ENCODE peak calls at places on chromosomes 1 and 21, in ten cellular contexts. One of them, this sample, is unnamed.

GRCh38 chr1:27606708-27607238 is 2.8 kb upstream of the AHDC1 start:
- DNase-seq in uterus: no peak
- DNase-seq in fibroblast of lung: peak; percentile 43
- DNase-seq in neural progenitor cell: no peak
- DNase-seq in lower lobe of right lung: no peak
- DNase-seq in endodermal cell: peak; percentile 71
- DNase-seq in colonic mucosa: no peak
- DNase-seq in tibial artery: no peak
- DNase-seq in RWPE2: no peak
- DNase-seq in pancreas: no peak
- DNase-seq in this sample: no peak

GRCh38 chr21:44761011-44761729 is 40.5 kb downstream of the UBE2G2 start:
- DNase-seq in tibial artery: peak; percentile 38
- DNase-seq in fibroblast of lung: no peak
- DNase-seq in pancreas: no peak
- DNase-seq in RWPE2: peak; percentile 59
- DNase-seq in endodermal cell: peak; percentile 87
- DNase-seq in lower lobe of right lung: no peak
- DNase-seq in colonic mucosa: peak; percentile 54
- DNase-seq in neural progenitor cell: peak; percentile 53
- DNase-seq in uterus: no peak
- DNase-seq in this sample: no peak

GRCh38 chr1:93631626-93632365 is 49.8 kb downstream of the BCAR3 start:
- DNase-seq in uterus: no peak
- DNase-seq in fibroblast of lung: no peak
- DNase-seq in colonic mucosa: no peak
- DNase-seq in pancreas: no peak
- DNase-seq in neural progenitor cell: no peak
- DNase-seq in RWPE2: no peak
- DNase-seq in tibial artery: no peak
- DNase-seq in lower lobe of right lung: no peak
- DNase-seq in endodermal cell: no peak
- DNase-seq in this sample: no peak

GRCh38 chr1:11529763-11530730 is 51.1 kb downstream of the DISP3 start:
- DNase-seq in colonic mucosa: no peak
- DNase-seq in endodermal cell: peak; percentile 33
- DNase-seq in fibroblast of lung: no peak
- DNase-seq in lower lobe of right lung: no peak
- DNase-seq in pancreas: no peak
- DNase-seq in neural progenitor cell: no peak
- DNase-seq in uterus: no peak
- DNase-seq in RWPE2: peak; percentile 64
- DNase-seq in tibial artery: peak; percentile 55
- DNase-seq in this sample: peak; percentile 26

GRCh38 chr1:232553809-232554208 is 76.1 kb downstream of the SIPA1L2 start:
- DNase-seq in RWPE2: no peak
- DNase-seq in lower lobe of right lung: no peak
- DNase-seq in uterus: no peak
- DNase-seq in endodermal cell: peak; percentile 18
- DNase-seq in neural progenitor cell: no peak
- DNase-seq in colonic mucosa: no peak
- DNase-seq in pancreas: no peak
- DNase-seq in fibroblast of lung: peak; percentile 75
- DNase-seq in tibial artery: no peak
- DNase-seq in this sample: no peak

GRCh38 chr1:63848764-63849548 is 75.1 kb downstream of the ROR1 start:
- DNase-seq in pancreas: no peak
- DNase-seq in neural progenitor cell: peak; percentile 42
- DNase-seq in tibial artery: no peak
- DNase-seq in lower lobe of right lung: no peak
- DNase-seq in colonic mucosa: no peak
- DNase-seq in RWPE2: no peak
- DNase-seq in endodermal cell: no peak
- DNase-seq in fibroblast of lung: peak; percentile 47
- DNase-seq in uterus: no peak
- DNase-seq in this sample: no peak

GRCh38 chr1:26132825-26133167 is 21.2 kb downstream of the PDIK1L start:
- DNase-seq in fibroblast of lung: no peak
- DNase-seq in uterus: no peak
- DNase-seq in endodermal cell: no peak
- DNase-seq in tibial artery: no peak
- DNase-seq in colonic mucosa: no peak
- DNase-seq in neural progenitor cell: no peak
- DNase-seq in lower lobe of right lung: no peak
- DNase-seq in RWPE2: no peak
- DNase-seq in pancreas: no peak
- DNase-seq in this sample: no peak

GRCh38 chr1:2255420-2256369 is 27.6 kb downstream of the SKI start:
- DNase-seq in tibial artery: no peak
- DNase-seq in fibroblast of lung: peak; percentile 73
- DNase-seq in uterus: no peak
- DNase-seq in RWPE2: no peak
- DNase-seq in pancreas: no peak
- DNase-seq in colonic mucosa: no peak
- DNase-seq in lower lobe of right lung: no peak
- DNase-seq in endodermal cell: no peak
- DNase-seq in neural progenitor cell: no peak
- DNase-seq in this sample: no peak

GRCh38 chr1:59006309-59006698 is 222.5 kb upstream of the JUN start:
- DNase-seq in uterus: no peak
- DNase-seq in tibial artery: no peak
- DNase-seq in colonic mucosa: no peak
- DNase-seq in fibroblast of lung: no peak
- DNase-seq in pancreas: no peak
- DNase-seq in RWPE2: no peak
- DNase-seq in lower lobe of right lung: no peak
- DNase-seq in neural progenitor cell: no peak
- DNase-seq in endodermal cell: peak; percentile 29
- DNase-seq in this sample: no peak

GRCh38 chr1:13651279-13651678 is 48.7 kb upstream of the PRDM2 start:
- DNase-seq in uterus: no peak
- DNase-seq in tibial artery: no peak
- DNase-seq in RWPE2: no peak
- DNase-seq in fibroblast of lung: peak; percentile 17
- DNase-seq in endodermal cell: no peak
- DNase-seq in colonic mucosa: no peak
- DNase-seq in lower lobe of right lung: no peak
- DNase-seq in pancreas: no peak
- DNase-seq in neural progenitor cell: no peak
- DNase-seq in this sample: no peak

GRCh38 chr1:113027449-113027848 is 45.5 kb upstream of the LRIG2 start:
- DNase-seq in RWPE2: no peak
- DNase-seq in endodermal cell: peak; percentile 89
- DNase-seq in fibroblast of lung: no peak
- DNase-seq in lower lobe of right lung: no peak
- DNase-seq in neural progenitor cell: no peak
- DNase-seq in pancreas: no peak
- DNase-seq in uterus: no peak
- DNase-seq in colonic mucosa: no peak
- DNase-seq in tibial artery: no peak
- DNase-seq in this sample: no peak

GRCh38 chr1:113018911-113019310 is 54.1 kb upstream of the LRIG2 start:
- DNase-seq in colonic mucosa: peak; percentile 57
- DNase-seq in uterus: no peak
- DNase-seq in endodermal cell: no peak
- DNase-seq in tibial artery: no peak
- DNase-seq in neural progenitor cell: no peak
- DNase-seq in RWPE2: no peak
- DNase-seq in pancreas: no peak
- DNase-seq in fibroblast of lung: no peak
- DNase-seq in lower lobe of right lung: no peak
- DNase-seq in this sample: no peak

GRCh38 chr1:113027008-113027407 is 46.0 kb upstream of the LRIG2 start:
- DNase-seq in neural progenitor cell: no peak
- DNase-seq in endodermal cell: peak; percentile 48
- DNase-seq in lower lobe of right lung: no peak
- DNase-seq in uterus: no peak
- DNase-seq in fibroblast of lung: no peak
- DNase-seq in tibial artery: no peak
- DNase-seq in colonic mucosa: no peak
- DNase-seq in pancreas: no peak
- DNase-seq in RWPE2: no peak
- DNase-seq in this sample: no peak

DNA sequence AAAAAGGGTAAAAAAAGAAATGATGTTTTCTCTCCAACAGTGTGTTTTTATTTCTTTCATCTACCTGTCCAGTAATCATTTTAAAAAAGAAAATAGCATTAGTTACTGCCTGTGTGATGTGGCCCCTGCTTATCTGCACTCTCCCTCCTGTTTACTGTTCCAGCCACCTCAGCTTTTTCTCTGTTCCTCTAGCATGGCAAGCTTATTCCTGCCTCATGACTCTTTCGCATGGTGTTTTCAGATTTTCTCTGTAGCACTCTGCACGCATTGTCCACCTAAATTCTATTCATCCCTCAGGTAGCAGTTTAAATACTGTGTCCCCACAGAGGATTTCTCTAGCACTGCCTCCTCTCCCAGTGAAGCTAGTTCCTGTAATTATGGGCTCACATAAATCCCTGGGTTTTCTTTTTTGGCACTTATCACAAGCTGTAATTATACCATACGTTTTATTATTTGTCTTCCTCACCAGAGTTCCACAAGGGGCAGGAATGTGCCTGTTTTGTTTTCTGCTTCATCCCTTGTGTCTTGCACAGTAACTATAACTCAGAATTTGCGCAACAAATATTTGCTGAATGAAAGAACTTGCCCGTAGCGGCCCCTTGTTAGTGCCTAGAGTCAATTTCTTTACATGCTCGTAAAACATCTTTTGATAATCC is 51.4 kb upstream of the LRIG2 start:
- DNase-seq in RWPE2: no peak
- DNase-seq in fibroblast of lung: no peak
- DNase-seq in colonic mucosa: peak; percentile 45
- DNase-seq in lower lobe of right lung: no peak
- DNase-seq in tibial artery: no peak
- DNase-seq in pancreas: no peak
- DNase-seq in neural progenitor cell: no peak
- DNase-seq in endodermal cell: no peak
- DNase-seq in uterus: no peak
- DNase-seq in this sample: no peak
- TF ChIP-seq CTCF in RWPE2: peak; percentile 53
- TF ChIP-seq CTCF in fibroblast of lung: no peak
- TF ChIP-seq CTCF in colonic mucosa: no peak
- TF ChIP-seq CTCF in lower lobe of right lung: no peak
- TF ChIP-seq CTCF in tibial artery: no peak
- TF ChIP-seq CTCF in pancreas: no peak
- TF ChIP-seq CTCF in neural progenitor cell: no peak
- TF ChIP-seq CTCF in endodermal cell: no peak
- TF ChIP-seq CTCF in uterus: no peak
- TF ChIP-seq CTCF in this sample: no peak

DNA sequence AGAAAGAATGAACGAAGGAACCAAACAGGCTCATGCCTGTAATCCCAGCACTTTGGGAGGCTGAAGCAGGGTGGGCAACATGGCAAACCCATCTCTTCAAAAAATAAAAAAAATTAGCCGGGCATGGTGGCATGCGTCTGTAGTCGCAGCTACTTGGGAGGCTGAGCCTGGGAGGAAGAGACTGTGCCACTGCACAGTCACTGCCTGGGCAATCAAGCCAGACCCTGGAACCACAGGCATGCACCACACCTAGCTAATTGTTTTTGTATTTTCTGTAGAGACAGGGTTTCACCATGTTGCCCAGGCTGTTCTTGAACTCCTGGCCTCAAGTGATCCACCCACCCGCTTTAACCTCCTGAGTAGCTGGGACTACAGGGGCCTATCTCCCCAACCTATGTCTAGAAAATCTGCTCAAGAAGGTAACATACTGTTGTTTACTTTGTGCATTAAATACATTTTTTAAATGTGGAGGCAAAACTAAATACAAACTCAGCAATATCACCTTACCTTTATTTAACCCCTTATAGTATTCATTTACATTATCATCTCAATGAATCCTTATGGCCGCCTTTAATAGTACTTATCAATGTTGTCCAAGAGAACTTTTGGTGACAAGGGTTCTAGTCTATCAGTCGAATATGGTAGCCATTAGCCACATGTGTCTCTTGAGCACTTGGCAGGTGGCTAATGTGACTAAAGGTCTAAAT is 2.7 kb downstream of the KHDC4 start:
- DNase-seq in fibroblast of lung: peak; percentile 55
- DNase-seq in lower lobe of right lung: peak; percentile 45
- DNase-seq in RWPE2: no peak
- DNase-seq in pancreas: no peak
- DNase-seq in uterus: no peak
- DNase-seq in endodermal cell: no peak
- DNase-seq in tibial artery: no peak
- DNase-seq in neural progenitor cell: no peak
- DNase-seq in colonic mucosa: no peak
- DNase-seq in this sample: no peak
- H3K27ac ChIP-seq in fibroblast of lung: no peak overlapping the region
- H3K27ac ChIP-seq in lower lobe of right lung: no peak overlapping the region
- H3K27ac ChIP-seq in RWPE2: peak overlapping the region; percentile 72
- H3K27ac ChIP-seq in pancreas: no peak overlapping the region
- H3K27ac ChIP-seq in uterus: no peak overlapping the region
- H3K27ac ChIP-seq in endodermal cell: no peak overlapping the region
- H3K27ac ChIP-seq in tibial artery: peak overlapping the region; percentile 18
- H3K27ac ChIP-seq in neural progenitor cell: no peak overlapping the region
- H3K27ac ChIP-seq in colonic mucosa: peak overlapping the region; percentile 46
- H3K27ac ChIP-seq in this sample: no peak overlapping the region

GRCh38 chr1:167120899-167121298 is 27.0 kb downstream of the STYXL2 start:
- DNase-seq in fibroblast of lung: no peak
- DNase-seq in lower lobe of right lung: no peak
- DNase-seq in neural progenitor cell: no peak
- DNase-seq in uterus: no peak
- DNase-seq in pancreas: no peak
- DNase-seq in tibial artery: no peak
- DNase-seq in RWPE2: no peak
- DNase-seq in colonic mucosa: no peak
- DNase-seq in endodermal cell: no peak
- DNase-seq in this sample: no peak
- H3K4me3 ChIP-seq in fibroblast of lung: no peak overlapping the region
- H3K4me3 ChIP-seq in lower lobe of right lung: peak overlapping the region; percentile 51
- H3K4me3 ChIP-seq in neural progenitor cell: peak overlapping the region; percentile 44
- H3K4me3 ChIP-seq in uterus: no peak overlapping the region
- H3K4me3 ChIP-seq in pancreas: peak overlapping the region; percentile 44
- H3K4me3 ChIP-seq in tibial artery: peak overlapping the region; percentile 19
- H3K4me3 ChIP-seq in RWPE2: no peak overlapping the region
- H3K4me3 ChIP-seq in colonic mucosa: peak overlapping the region; percentile 32
- H3K4me3 ChIP-seq in endodermal cell: no peak overlapping the region
- H3K4me3 ChIP-seq in this sample: peak overlapping the region; percentile 42

DNA sequence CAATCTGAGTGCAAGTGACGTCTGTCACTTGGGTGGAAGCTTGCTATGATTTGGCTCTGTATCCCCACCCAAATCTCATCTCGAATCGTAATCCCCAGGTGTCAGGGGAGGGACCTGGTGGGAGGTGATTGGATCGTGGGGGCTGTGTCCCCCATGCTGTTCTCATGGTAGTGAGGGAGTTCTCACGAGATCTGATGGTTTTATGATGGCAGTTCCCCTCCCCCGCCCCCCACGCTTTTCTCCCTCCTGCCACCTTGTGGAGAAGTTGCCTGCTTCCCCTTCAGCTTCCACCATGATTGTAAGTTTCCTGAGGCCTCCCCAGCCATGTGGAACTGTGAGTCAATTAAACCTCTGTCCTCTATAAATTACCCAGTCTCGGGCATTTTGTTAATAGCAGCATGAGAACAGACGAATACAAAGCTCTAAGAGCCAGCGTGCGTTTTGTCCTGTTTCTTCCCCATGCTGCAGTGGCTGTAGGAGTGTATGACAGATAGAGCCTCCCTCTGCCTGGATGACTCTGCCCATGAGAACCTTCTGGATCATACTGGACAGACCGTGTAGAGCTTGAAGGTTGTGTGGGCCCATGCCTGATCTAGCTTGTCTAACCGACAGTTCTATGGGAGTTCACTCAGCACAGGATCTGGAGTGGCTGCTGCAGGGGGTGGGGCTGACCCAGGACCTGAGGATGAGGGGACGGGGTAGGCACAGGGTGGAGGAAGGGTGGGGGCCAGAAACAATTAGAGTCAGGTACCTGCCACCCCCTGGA is 139.7 kb upstream of the ERRFI1 start:
- DNase-seq in pancreas: no peak
- DNase-seq in colonic mucosa: no peak
- DNase-seq in RWPE2: no peak
- DNase-seq in fibroblast of lung: no peak
- DNase-seq in lower lobe of right lung: peak; percentile 1
- DNase-seq in neural progenitor cell: no peak
- DNase-seq in tibial artery: no peak
- DNase-seq in endodermal cell: peak; percentile 86
- DNase-seq in uterus: no peak
- DNase-seq in this sample: no peak
- TF ChIP-seq CTCF in pancreas: no peak
- TF ChIP-seq CTCF in colonic mucosa: no peak
- TF ChIP-seq CTCF in RWPE2: peak; percentile 19
- TF ChIP-seq CTCF in fibroblast of lung: peak; percentile 6
- TF ChIP-seq CTCF in lower lobe of right lung: no peak
- TF ChIP-seq CTCF in neural progenitor cell: peak; percentile 37
- TF ChIP-seq CTCF in tibial artery: no peak
- TF ChIP-seq CTCF in endodermal cell: peak; percentile 74
- TF ChIP-seq CTCF in uterus: no peak
- TF ChIP-seq CTCF in this sample: peak; percentile 8